ENCODE peak calls at places on chromosomes 16 and 17, in seven cellular contexts. S is DMS153, X is amniotic stem cell, A is activated T-helper 1 cell treated with Interleukin-2 at 50 U/mL for 16 hours, I is left ventricle myocardium superior, W is AG08395, F is transverse colon. M is an unnamed sample.

GRCh38 chr16:30555848-30556473 is 2.2 kb downstream of the ZNF764 start:
- DNase-seq in A (no peak), F (no peak), W (no peak), I (no peak), S (no peak), X (no peak), M (no peak)

GRCh38 chr17:63785556-63785955 is 11.6 kb downstream of the DDX42 start:
- DNase-seq in F (no peak), I (no peak), A (no peak), X (no peak), W (peak; percentile 57), S (no peak), M (peak; percentile 40)

GRCh38 chr16:17921357-17921978 is 415.1 kb downstream of the NPIPA8 start:
- DNase-seq in A (peak; percentile 9), S (no peak), I (peak; percentile 27), X (no peak), W (peak; percentile 9), F (peak; percentile 69), M (no peak)

GRCh38 chr16:83272201-83272600 is 535.6 kb upstream of the HSBP1 start:
- DNase-seq in S (no peak), A (no peak), X (no peak), F (no peak), W (peak; percentile 65), I (no peak), M (no peak)

GRCh38 chr17:5282639-5283217 is 644 bp downstream of the RABEP1 start:
- DNase-seq in S (no peak), W (no peak), F (peak; percentile 15), I (no peak), A (no peak), X (no peak), M (peak; percentile 17)

GRCh38 chr16:67169642-67170167 is 633 bp upstream of the NOL3 start:
- DNase-seq in X (no peak), S (peak; percentile 20), W (no peak), I (peak; percentile 69), A (no peak), F (peak; percentile 38), M (no peak)

GRCh38 chr17:27609606-27610303 is 21.2 kb upstream of the LGALS9 start:
- DNase-seq in X (no peak), S (peak; percentile 21), I (peak; percentile 60), F (peak; percentile 69), A (no peak), W (peak; percentile 59), M (peak; percentile 58)

GRCh38 chr17:50310455-50311111 is 35.3 kb upstream of the XYLT2 start:
- DNase-seq in I (no peak), X (no peak), F (no peak), S (no peak), W (no peak), A (no peak), M (no peak)

GRCh38 chr17:3594056-3594810 is 15.0 kb downstream of the TRPV1 start:
- DNase-seq in I (peak; percentile 72), W (peak; percentile 29), X (no peak), S (no peak), A (no peak), F (no peak), M (no peak)

GRCh38 chr16:11085025-11085485 is 140.7 kb downstream of the CLEC16A start:
- DNase-seq in A (no peak), X (no peak), S (no peak), W (no peak), I (no peak), F (no peak), M (no peak)

GRCh38 chr17:39219647-39220154 is 6.0 kb downstream of the STAC2 start:
- DNase-seq in W (no peak), F (no peak), X (no peak), S (no peak), I (peak; percentile 79), A (no peak), M (no peak)

GRCh38 chr17:9252525-9252924 is 231.2 kb downstream of the NTN1 start:
- DNase-seq in X (no peak), I (no peak), W (no peak), A (no peak), S (no peak), F (no peak), M (no peak)

GRCh38 chr16:88878967-88879787 is 12.7 kb upstream of the PABPN1L start:
- DNase-seq in W (no peak), X (no peak), F (no peak), A (no peak), S (no peak), I (no peak), M (no peak)

GRCh38 chr17:57459286-57459915 is 203.1 kb downstream of the MSI2 start:
- DNase-seq in X (no peak), A (no peak), W (no peak), F (no peak), I (no peak), S (no peak), M (no peak)

GRCh38 chr17:75783069-75783783 is 1.4 kb upstream of the UNK start:
- DNase-seq in W (no peak), A (no peak), I (no peak), S (peak; percentile 60), F (no peak), X (peak; percentile 48), M (no peak)

GRCh38 chr17:49964539-49965521 is 4.2 kb upstream of the DLX4 start:
- DNase-seq in W (no peak), X (no peak), A (no peak), S (no peak), F (no peak), I (no peak), M (no peak)

GRCh38 chr17:46182961-46183360 is 10.3 kb downstream of the KANSL1 start:
- DNase-seq in W (no peak), S (no peak), A (no peak), X (no peak), F (no peak), I (no peak), M (no peak)

GRCh38 chr17:46097497-46097896 is 95.7 kb downstream of the KANSL1 start:
- DNase-seq in F (no peak), W (no peak), I (no peak), A (no peak), X (no peak), S (no peak), M (no peak)

GRCh38 chr17:59845595-59846390 is 47.0 kb downstream of the TUBD1 start:
- DNase-seq in A (no peak), I (no peak), S (peak; percentile 99), W (no peak), X (no peak), F (peak; percentile 81), M (peak; percentile 31)

GRCh38 chr16:85777583-85778310 is 21.6 kb downstream of the EMC8 start:
- DNase-seq in A (no peak), F (no peak), W (no peak), S (no peak), I (no peak), X (no peak), M (peak; percentile 49)

M was measured in hepatic stellate cell.